ENCODE peak calls at places on chromosomes 13 and 19, in four cellular contexts. One of them, this sample, is unnamed.

GRCh38 chr19:33610588-33610987 is 11.2 kb upstream of the CHST8 start:
- DNase-seq in heart left ventricle: no peak
- DNase-seq in ovary: no peak
- DNase-seq in A549: no peak
- DNase-seq in this sample: no peak

GRCh38 chr13:32666990-32667571 is 80.8 kb downstream of the PDS5B start:
- DNase-seq in heart left ventricle: no peak
- DNase-seq in ovary: no peak
- DNase-seq in A549: no peak
- DNase-seq in this sample: no peak

GRCh38 chr13:60540276-60540675 is 143.3 kb downstream of the TDRD3 start:
- DNase-seq in heart left ventricle: no peak
- DNase-seq in ovary: no peak
- DNase-seq in A549: no peak
- DNase-seq in this sample: no peak

GRCh38 chr13:28493740-28494536 is 990 bp downstream of the FLT1 start:
- DNase-seq in heart left ventricle: peak; percentile 65
- DNase-seq in ovary: no peak
- DNase-seq in A549: no peak
- DNase-seq in this sample: no peak

GRCh38 chr13:26048745-26049144 is 3.1 kb downstream of the SHISA2 start:
- DNase-seq in heart left ventricle: no peak
- DNase-seq in ovary: no peak
- DNase-seq in A549: no peak
- DNase-seq in this sample: no peak

GRCh38 chr19:39319892-39320168 is 833 bp downstream of the LRFN1 start:
- DNase-seq in heart left ventricle: no peak
- DNase-seq in ovary: no peak
- DNase-seq in A549: no peak
- DNase-seq in this sample: no peak

GRCh38 chr19:2478324-2478755 is 2.4 kb downstream of the GADD45B start:
- DNase-seq in heart left ventricle: peak; percentile 73
- DNase-seq in ovary: peak; percentile 72
- DNase-seq in A549: no peak
- DNase-seq in this sample: peak; percentile 62

GRCh38 chr13:27170221-27170520 is 1.4 kb downstream of the USP12 start:
- DNase-seq in heart left ventricle: no peak
- DNase-seq in ovary: no peak
- DNase-seq in A549: no peak
- DNase-seq in this sample: no peak

GRCh38 chr13:21074601-21075302 is 13.4 kb upstream of the LATS2 start:
- DNase-seq in heart left ventricle: peak; percentile 62
- DNase-seq in ovary: peak; percentile 59
- DNase-seq in A549: no peak
- DNase-seq in this sample: no peak

GRCh38 chr13:99278199-99278598 is 20.0 kb upstream of the GPR18 start:
- DNase-seq in heart left ventricle: no peak
- DNase-seq in ovary: no peak
- DNase-seq in A549: no peak
- DNase-seq in this sample: no peak

GRCh38 chr13:110312669-110313031 is 5.6 kb downstream of the COL4A2 start:
- DNase-seq in heart left ventricle: no peak
- DNase-seq in ovary: no peak
- DNase-seq in A549: no peak
- DNase-seq in this sample: no peak

GRCh38 chr13:26784704-26785639 is 24.4 kb upstream of the GPR12 start:
- DNase-seq in heart left ventricle: no peak
- DNase-seq in ovary: no peak
- DNase-seq in A549: no peak
- DNase-seq in this sample: no peak

GRCh38 chr13:24861617-24862362 is 97.8 kb downstream of the RNF17 start:
- DNase-seq in heart left ventricle: no peak
- DNase-seq in ovary: no peak
- DNase-seq in A549: no peak
- DNase-seq in this sample: no peak

GRCh38 chr13:21613791-21614190 is 9.8 kb upstream of the MICU2 start:
- DNase-seq in heart left ventricle: no peak
- DNase-seq in ovary: no peak
- DNase-seq in A549: no peak
- DNase-seq in this sample: no peak

GRCh38 chr19:12159773-12160414 is 3.0 kb upstream of the ZNF136 start:
- DNase-seq in heart left ventricle: no peak
- DNase-seq in ovary: no peak
- DNase-seq in A549: no peak
- DNase-seq in this sample: no peak

GRCh38 chr19:4068058-4068966 is 1.6 kb upstream of the ZBTB7A start:
- DNase-seq in heart left ventricle: no peak
- DNase-seq in ovary: no peak
- DNase-seq in A549: no peak
- DNase-seq in this sample: no peak

GRCh38 chr13:110636053-110636475 is 20.7 kb downstream of the NAXD start:
- DNase-seq in heart left ventricle: no peak
- DNase-seq in ovary: no peak
- DNase-seq in A549: no peak
- DNase-seq in this sample: no peak

GRCh38 chr19:30873003-30873402 is 476.2 kb downstream of the TSHZ3 start:
- DNase-seq in heart left ventricle: no peak
- DNase-seq in ovary: no peak
- DNase-seq in A549: no peak
- DNase-seq in this sample: no peak

GRCh38 chr19:45814851-45815481 is at the start of gene RSPH6A:
- DNase-seq in heart left ventricle: no peak
- DNase-seq in ovary: no peak
- DNase-seq in A549: no peak
- DNase-seq in this sample: no peak

GRCh38 chr19:4583961-4584669 is 24.6 kb upstream of the SEMA6B start:
- DNase-seq in heart left ventricle: no peak
- DNase-seq in ovary: no peak
- DNase-seq in A549: no peak
- DNase-seq in this sample: no peak

GRCh38 chr19:43820098-43820860 is 6.8 kb upstream of the ZNF283 start:
- DNase-seq in heart left ventricle: peak; percentile 65
- DNase-seq in ovary: no peak
- DNase-seq in A549: peak; percentile 35
- DNase-seq in this sample: no peak
- TF ChIP-seq POLR2A in heart left ventricle: no peak
- TF ChIP-seq POLR2A in ovary: no peak
- TF ChIP-seq POLR2A in A549: no peak
- TF ChIP-seq POLR2A in this sample: no peak

DNA sequence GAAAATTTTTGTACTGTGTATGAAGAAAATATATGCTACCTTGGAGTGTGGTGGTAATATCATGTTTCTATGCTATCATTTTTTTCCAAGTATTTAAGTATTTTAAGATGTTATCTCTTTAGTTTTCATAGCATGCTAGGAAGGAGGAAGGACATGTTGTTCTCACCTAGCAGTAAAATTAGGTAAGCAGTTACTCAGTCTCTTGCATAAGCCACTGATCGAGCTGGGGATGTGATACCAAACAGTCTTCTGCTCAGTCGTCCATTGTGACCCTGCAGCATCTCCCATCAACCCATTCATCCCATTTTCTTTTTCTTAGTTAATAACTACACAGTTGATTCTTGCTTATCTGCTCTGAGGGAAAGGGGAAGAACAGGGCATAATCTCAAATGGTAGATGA is 130.6 kb downstream of the KLF5 start:
- DNase-seq in heart left ventricle: no peak
- DNase-seq in ovary: no peak
- DNase-seq in A549: no peak
- DNase-seq in this sample: no peak
- H3K4me3 ChIP-seq in heart left ventricle: no peak overlapping the region
- H3K4me3 ChIP-seq in ovary: no peak overlapping the region
- H3K4me3 ChIP-seq in A549: peak overlapping the region; percentile 25
- H3K4me3 ChIP-seq in this sample: peak overlapping the region; percentile 0

DNA sequence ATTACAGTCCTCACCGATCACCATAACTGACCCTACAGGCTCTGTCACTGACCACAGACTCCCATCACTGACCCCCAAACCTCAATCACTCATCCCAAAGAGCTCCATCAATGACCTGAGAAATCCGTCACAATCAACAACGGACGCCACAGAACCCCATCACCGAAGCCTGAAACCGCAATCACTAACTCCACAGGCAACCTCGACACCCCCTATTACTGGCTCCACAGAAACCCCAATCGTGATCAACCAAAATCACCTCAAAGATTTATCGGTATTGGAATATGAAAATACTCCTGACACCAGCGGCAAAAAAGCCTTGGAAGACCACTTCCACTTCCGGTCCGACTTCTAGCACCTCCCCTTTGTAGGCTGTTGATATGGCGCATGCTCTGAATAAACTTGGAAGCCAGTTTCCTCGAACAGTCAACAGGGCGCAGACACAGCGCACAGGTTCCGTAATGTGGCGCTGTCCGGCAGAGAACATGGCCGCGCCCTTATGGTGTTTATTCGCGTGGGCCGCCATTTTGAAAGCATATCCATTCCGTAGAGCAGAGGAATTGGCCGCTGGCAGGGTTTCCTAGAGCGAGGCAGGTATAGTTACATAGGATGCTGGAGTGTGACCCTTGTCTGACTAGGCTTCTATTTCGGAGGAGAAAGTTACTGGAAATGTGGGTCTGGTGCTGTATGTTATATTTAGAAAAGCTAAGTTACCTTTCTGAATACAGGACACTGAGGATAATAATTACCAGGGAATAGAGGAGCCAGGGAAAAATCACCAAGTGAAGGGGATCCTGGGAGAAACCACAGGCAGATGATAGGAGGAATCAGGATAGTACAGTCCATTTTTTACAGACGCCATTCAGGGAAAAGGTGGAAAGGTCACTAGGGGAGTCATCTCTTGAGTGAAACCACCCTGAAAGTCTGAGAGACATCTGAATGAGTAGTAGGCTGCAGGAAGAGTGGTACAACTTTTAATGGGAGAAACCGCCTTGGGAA is at the start of gene ZNF585A:
- DNase-seq in heart left ventricle: peak; percentile 93
- DNase-seq in ovary: peak; percentile 93
- DNase-seq in A549: peak; percentile 89
- DNase-seq in this sample: peak; percentile 76
- TF ChIP-seq CTCF in heart left ventricle: no peak
- TF ChIP-seq CTCF in ovary: no peak
- TF ChIP-seq CTCF in A549: no peak
- TF ChIP-seq CTCF in this sample: peak; percentile 35

DNA sequence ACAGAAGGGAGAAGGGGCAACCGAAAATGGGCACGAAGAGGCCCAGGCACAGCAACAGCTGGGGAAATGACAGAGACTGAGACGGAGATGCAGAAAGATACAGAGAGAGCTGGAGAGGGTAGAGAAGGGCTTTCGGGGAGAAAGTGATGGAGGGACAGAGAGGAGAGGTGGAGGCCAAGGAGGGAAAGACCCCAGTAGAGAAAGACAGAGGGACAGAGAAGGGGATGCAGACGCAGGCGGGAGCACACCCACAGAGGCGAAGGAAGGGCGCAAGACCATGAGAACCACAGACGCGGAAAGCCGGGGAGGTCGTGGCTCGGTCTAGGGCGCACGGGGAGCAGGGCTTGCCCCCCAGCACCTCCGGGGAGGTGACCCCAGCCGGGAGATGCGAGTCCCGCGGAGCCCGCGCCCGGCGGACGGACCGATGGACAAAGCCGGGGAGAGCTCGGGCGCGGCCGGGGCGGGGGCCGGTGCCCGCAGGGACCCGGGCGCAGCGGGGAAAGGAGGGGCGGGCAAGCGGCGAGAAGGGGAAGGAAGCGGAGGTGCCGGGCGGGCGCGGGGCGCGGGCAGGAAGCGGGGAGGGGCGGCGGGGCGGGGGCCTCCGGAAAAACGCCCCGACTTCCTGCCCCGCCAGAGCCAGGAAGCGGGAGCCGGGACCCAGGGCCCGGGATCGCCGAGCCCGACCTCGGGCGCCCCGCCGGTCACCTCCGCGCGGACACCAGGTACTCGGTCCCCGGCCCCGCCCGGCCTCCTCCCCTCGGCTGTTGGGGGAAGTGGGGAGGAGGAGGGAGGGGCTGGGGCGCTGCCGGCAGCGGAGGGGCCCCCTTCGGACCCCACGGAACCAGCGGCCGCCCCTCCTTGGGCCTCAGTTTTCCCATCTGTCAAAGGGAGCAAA is at the start of gene ARHGEF1:
- DNase-seq in heart left ventricle: peak; percentile 88
- DNase-seq in ovary: peak; percentile 72
- DNase-seq in A549: peak; percentile 90
- DNase-seq in this sample: no peak
- TF ChIP-seq POLR2A in heart left ventricle: peak; percentile 62
- TF ChIP-seq POLR2A in ovary: no peak
- TF ChIP-seq POLR2A in A549: peak; percentile 58
- TF ChIP-seq POLR2A in this sample: no peak

GRCh38 chr13:40522234-40522633 is 144.2 kb downstream of the FOXO1 start:
- DNase-seq in heart left ventricle: no peak
- DNase-seq in ovary: no peak
- DNase-seq in A549: no peak
- DNase-seq in this sample: no peak
- H3K4me3 ChIP-seq in heart left ventricle: no peak overlapping the region
- H3K4me3 ChIP-seq in ovary: no peak overlapping the region
- H3K4me3 ChIP-seq in A549: no peak overlapping the region
- H3K4me3 ChIP-seq in this sample: no peak overlapping the region

GRCh38 chr19:38134538-38135149 is 89.4 kb downstream of the DPF1 start:
- DNase-seq in heart left ventricle: no peak
- DNase-seq in ovary: no peak
- DNase-seq in A549: peak; percentile 81
- DNase-seq in this sample: no peak
- TF ChIP-seq CTCF in heart left ventricle: peak; percentile 22
- TF ChIP-seq CTCF in ovary: no peak
- TF ChIP-seq CTCF in A549: peak; percentile 83
- TF ChIP-seq CTCF in this sample: peak; percentile 12

This sample was measured in tibial nerve.